ENCODE peak calls at places on chromosomes 2 and 18, in nine cellular contexts. G, B, F, P, U, H, X, A and W are unnamed samples.

GRCh38 chr2:234136461-234136860 is 86.0 kb downstream of the SPP2 start:
- DNase-seq in B (no peak), U (no peak), A (no peak), G (no peak), H (no peak), X (no peak), F (no peak), P (no peak), W (no peak)

GRCh38 chr2:232576995-232577394 is 26.5 kb downstream of the EIF4E2 start:
- DNase-seq in F (no peak), B (peak; percentile 14), G (no peak), P (no peak), X (peak; percentile 32), A (no peak), H (no peak), U (no peak), W (no peak)

GRCh38 chr2:9033385-9034175 is 30.1 kb upstream of the MBOAT2 start:
- DNase-seq in A (no peak), U (peak; percentile 31), H (no peak), G (no peak), B (no peak), X (no peak), P (no peak), F (no peak), W (no peak)

GRCh38 chr2:223055140-223055539 is 3.1 kb downstream of the KCNE4 start:
- DNase-seq in U (no peak), F (no peak), P (no peak), A (no peak), H (no peak), X (no peak), G (no peak), B (peak; percentile 92), W (no peak)

GRCh38 chr18:62730926-62731325 is 15.6 kb downstream of the PHLPP1 start:
- DNase-seq in U (no peak), F (no peak), A (no peak), X (no peak), H (no peak), B (no peak), G (no peak), P (no peak), W (no peak)

GRCh38 chr2:111071480-111072143 is 49.1 kb upstream of the BCL2L11 start:
- DNase-seq in H (peak; percentile 8), G (no peak), U (no peak), B (peak; percentile 84), F (no peak), A (no peak), X (peak; percentile 26), P (no peak), W (peak; percentile 36)

GRCh38 chr2:195252018-195252417 is 405.0 kb upstream of the SLC39A10 start:
- DNase-seq in A (no peak), F (no peak), H (no peak), P (no peak), X (no peak), G (no peak), U (no peak), B (no peak), W (no peak)

GRCh38 chr2:105238664-105239240 is 2.8 kb upstream of the GPR45 start:
- DNase-seq in B (no peak), G (no peak), X (no peak), A (no peak), H (no peak), U (no peak), P (no peak), F (no peak), W (no peak)

GRCh38 chr2:8678731-8679566 is 2.9 kb upstream of the ID2 start:
- DNase-seq in X (peak; percentile 51), B (peak; percentile 96), G (peak; percentile 88), H (peak; percentile 89), A (peak; percentile 86), F (peak; percentile 96), U (peak; percentile 88), P (peak; percentile 75), W (peak; percentile 93)

GRCh38 chr18:34598136-34598635 is 111.9 kb upstream of the DTNA start:
- DNase-seq in B (no peak), P (no peak), A (no peak), U (no peak), H (no peak), G (no peak), X (no peak), F (no peak), W (no peak)

GRCh38 chr18:34594243-34594642 is 115.9 kb upstream of the DTNA start:
- DNase-seq in U (no peak), X (no peak), B (no peak), P (no peak), G (no peak), A (no peak), F (no peak), H (no peak), W (no peak)

GRCh38 chr18:34592961-34593382 is 117.1 kb upstream of the DTNA start:
- DNase-seq in F (peak; percentile 53), P (peak; percentile 5), U (no peak), G (no peak), X (no peak), H (no peak), A (no peak), B (peak; percentile 69), W (peak; percentile 26)

GRCh38 chr18:34591920-34592444 is 118.1 kb upstream of the DTNA start:
- DNase-seq in G (no peak), A (no peak), B (no peak), U (no peak), P (no peak), H (no peak), X (no peak), F (no peak), W (no peak)

GRCh38 chr18:34595673-34596072 is 114.4 kb upstream of the DTNA start:
- DNase-seq in B (peak; percentile 28), H (no peak), G (no peak), P (no peak), U (no peak), X (no peak), A (no peak), F (no peak), W (no peak)
- TF ChIP-seq CTCF in B (peak; percentile 41), H (peak; percentile 8), G (no peak), P (peak; percentile 42), U (no peak), X (peak; percentile 47), A (no peak), F (peak; percentile 17), W (no peak)

GRCh38 chr2:207110730-207111129 is 55.0 kb downstream of the KLF7 start:
- DNase-seq in X (no peak), P (no peak), G (no peak), A (no peak), U (no peak), F (no peak), H (no peak), B (no peak), W (no peak)

GRCh38 chr2:207108440-207108839 is 57.3 kb downstream of the KLF7 start:
- DNase-seq in U (no peak), G (no peak), A (no peak), X (no peak), B (no peak), P (no peak), F (no peak), H (no peak), W (no peak)

GRCh38 chr2:207111757-207112156 is 54.0 kb downstream of the KLF7 start:
- DNase-seq in H (no peak), G (no peak), X (no peak), B (no peak), U (no peak), F (no peak), P (no peak), A (no peak), W (no peak)

GRCh38 chr2:207109768-207110167 is 56.0 kb downstream of the KLF7 start:
- DNase-seq in U (no peak), B (no peak), A (no peak), P (no peak), H (no peak), F (no peak), G (no peak), X (no peak), W (no peak)

DNA sequence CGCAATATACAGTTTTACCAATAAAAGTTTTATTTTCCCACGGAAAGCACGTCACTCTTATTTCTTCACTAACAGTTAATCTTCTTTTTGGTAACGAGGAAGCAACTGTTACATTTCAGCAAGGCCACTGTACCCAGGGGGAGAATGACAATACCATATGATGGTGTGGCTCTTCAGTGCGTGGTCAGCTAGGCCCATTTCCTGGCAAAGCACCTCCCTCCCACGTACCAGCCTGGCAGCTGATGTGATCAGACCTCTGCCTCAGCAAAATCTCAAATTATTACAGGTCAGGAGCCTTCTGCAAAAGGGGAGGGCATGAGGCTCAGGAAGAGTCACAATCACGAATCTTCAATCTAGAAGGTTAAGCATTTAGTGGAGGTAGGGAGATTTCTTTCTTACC is 55.4 kb downstream of the KLF7 start:
- DNase-seq in X (no peak), G (no peak), A (no peak), P (no peak), F (no peak), H (no peak), B (no peak), U (no peak), W (no peak)
- TF ChIP-seq CTCF in X (no peak), G (no peak), A (no peak), P (no peak), F (no peak), H (no peak), B (no peak), U (no peak), W (no peak)

GRCh38 chr18:76572517-76573247 is 77.6 kb upstream of the ZNF516 start:
- DNase-seq in P (no peak), B (no peak), U (no peak), A (no peak), X (no peak), G (no peak), H (no peak), F (no peak), W (no peak)
- TF ChIP-seq CTCF in P (no peak), B (no peak), U (no peak), A (no peak), X (no peak), G (no peak), H (no peak), F (no peak), W (no peak)

GRCh38 chr2:63484901-63485300 is 103.4 kb downstream of the WDPCP start:
- DNase-seq in P (no peak), U (no peak), H (no peak), F (no peak), A (no peak), G (no peak), B (no peak), X (no peak), W (no peak)

GRCh38 chr2:63488118-63488713 is 100.1 kb downstream of the WDPCP start:
- DNase-seq in B (peak; percentile 64), X (no peak), G (no peak), H (peak; percentile 8), F (no peak), A (no peak), P (no peak), U (peak; percentile 8), W (peak; percentile 11)

GRCh38 chr2:63484481-63484880 is 103.8 kb downstream of the WDPCP start:
- DNase-seq in F (no peak), X (no peak), P (no peak), H (no peak), G (no peak), B (no peak), A (no peak), U (no peak), W (no peak)

DNA sequence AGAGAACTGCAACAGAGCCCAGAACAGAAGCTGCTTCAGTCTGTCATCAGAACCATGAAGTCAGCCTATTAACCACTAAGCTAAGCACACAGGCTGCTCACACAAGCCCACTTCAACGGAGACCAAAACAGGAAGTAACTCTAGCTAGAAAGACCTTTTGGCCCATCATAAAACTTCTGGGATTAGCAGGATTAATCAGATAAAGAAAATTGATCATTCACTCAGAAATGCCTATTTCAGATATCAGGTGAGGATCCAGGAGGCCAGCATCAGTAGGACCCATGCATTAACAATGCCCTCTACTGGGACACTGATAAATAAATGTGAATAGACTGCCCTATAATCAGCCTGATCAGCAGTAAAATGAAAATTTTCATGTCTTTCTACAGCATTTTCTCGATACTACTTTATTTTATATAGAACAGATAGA is 101.4 kb downstream of the WDPCP start:
- DNase-seq in G (no peak), F (no peak), X (no peak), H (no peak), B (no peak), A (no peak), P (no peak), U (no peak), W (no peak)
- TF ChIP-seq CTCF in G (no peak), F (no peak), X (no peak), H (peak; percentile 49), B (no peak), A (no peak), P (no peak), U (no peak), W (no peak)